ENCODE peak calls at places on chromosomes 3 and 15, in four cellular contexts. One of them, this sample, is unnamed.

GRCh38 chr3:52029053-52029452 is 27.3 kb downstream of the DUSP7 start:
- DNase-seq in GM12865: no peak
- DNase-seq in fibroblast of lung: no peak
- DNase-seq in pancreas: no peak
- DNase-seq in this sample: no peak

GRCh38 chr15:101694261-101694660 is 30.0 kb downstream of the TARS3 start:
- DNase-seq in fibroblast of lung: no peak
- DNase-seq in pancreas: no peak
- DNase-seq in GM12865: no peak
- DNase-seq in this sample: no peak

GRCh38 chr15:49415171-49415570 is 7.9 kb upstream of the FGF7 start:
- DNase-seq in fibroblast of lung: peak
- DNase-seq in GM12865: no peak
- DNase-seq in pancreas: no peak
- DNase-seq in this sample: no peak

GRCh38 chr15:71572452-71573053 is 237.8 kb upstream of the NR2E3 start:
- DNase-seq in pancreas: peak
- DNase-seq in GM12865: no peak
- DNase-seq in fibroblast of lung: peak
- DNase-seq in this sample: no peak

GRCh38 chr15:60612400-60613048 is 133.6 kb upstream of the ICE2 start:
- DNase-seq in GM12865: no peak
- DNase-seq in pancreas: no peak
- DNase-seq in fibroblast of lung: no peak
- DNase-seq in this sample: no peak

GRCh38 chr15:95522533-95522932 is 808.0 kb upstream of the NR2F2 start:
- DNase-seq in fibroblast of lung: peak
- DNase-seq in pancreas: no peak
- DNase-seq in GM12865: no peak
- DNase-seq in this sample: no peak

GRCh38 chr3:36907911-36908646 is 36.8 kb downstream of the TRANK1 start:
- DNase-seq in pancreas: peak
- DNase-seq in fibroblast of lung: peak
- DNase-seq in GM12865: peak
- DNase-seq in this sample: no peak

GRCh38 chr3:4729061-4729973 is 236.2 kb downstream of the ITPR1 start:
- DNase-seq in pancreas: peak
- DNase-seq in GM12865: no peak
- DNase-seq in fibroblast of lung: no peak
- DNase-seq in this sample: no peak

GRCh38 chr3:177899275-177900067 is 636.8 kb upstream of the KCNMB2 start:
- DNase-seq in pancreas: no peak
- DNase-seq in fibroblast of lung: no peak
- DNase-seq in GM12865: peak
- DNase-seq in this sample: no peak

GRCh38 chr3:16512435-16513140 is 911 bp downstream of the RFTN1 start:
- DNase-seq in fibroblast of lung: no peak
- DNase-seq in pancreas: no peak
- DNase-seq in GM12865: peak
- DNase-seq in this sample: no peak

GRCh38 chr15:39819449-39820016 is 36.9 kb upstream of the FSIP1 start:
- DNase-seq in pancreas: no peak
- DNase-seq in GM12865: no peak
- DNase-seq in fibroblast of lung: no peak
- DNase-seq in this sample: no peak

GRCh38 chr3:165643433-165643824 is 193.8 kb downstream of the BCHE start:
- DNase-seq in fibroblast of lung: peak
- DNase-seq in pancreas: no peak
- DNase-seq in GM12865: no peak
- DNase-seq in this sample: no peak

GRCh38 chr3:104564045-104564643 is 802.6 kb upstream of the ALCAM start:
- DNase-seq in fibroblast of lung: peak
- DNase-seq in pancreas: no peak
- DNase-seq in GM12865: peak
- DNase-seq in this sample: peak

GRCh38 chr3:105526349-105527111 is 159.8 kb downstream of the ALCAM start:
- DNase-seq in pancreas: no peak
- DNase-seq in GM12865: no peak
- DNase-seq in fibroblast of lung: peak
- DNase-seq in this sample: no peak

GRCh38 chr15:63146684-63147083 is 10.6 kb downstream of the RPS27L start:
- DNase-seq in pancreas: no peak
- DNase-seq in GM12865: no peak
- DNase-seq in fibroblast of lung: peak
- DNase-seq in this sample: no peak

GRCh38 chr3:46228259-46229222 is 13.7 kb upstream of the CCR3 start:
- DNase-seq in GM12865: no peak
- DNase-seq in pancreas: no peak
- DNase-seq in fibroblast of lung: peak
- DNase-seq in this sample: peak

GRCh38 chr15:88992216-88992615 is 79.0 kb upstream of the MFGE8 start:
- DNase-seq in fibroblast of lung: no peak
- DNase-seq in pancreas: no peak
- DNase-seq in GM12865: no peak
- DNase-seq in this sample: no peak

GRCh38 chr15:77027697-77028450 is 32.9 kb downstream of the PSTPIP1 start:
- DNase-seq in pancreas: peak
- DNase-seq in GM12865: no peak
- DNase-seq in fibroblast of lung: no peak
- DNase-seq in this sample: no peak

GRCh38 chr3:105686324-105686897 is 182.4 kb downstream of the CBLB start:
- DNase-seq in GM12865: peak
- DNase-seq in fibroblast of lung: peak
- DNase-seq in pancreas: no peak
- DNase-seq in this sample: no peak

GRCh38 chr3:124799676-124800075 is 69.4 kb downstream of the UMPS start:
- DNase-seq in GM12865: no peak
- DNase-seq in pancreas: no peak
- DNase-seq in fibroblast of lung: no peak
- DNase-seq in this sample: no peak

GRCh38 chr3:64656544-64656943 is 31.3 kb downstream of the ADAMTS9 start:
- DNase-seq in fibroblast of lung: no peak
- DNase-seq in pancreas: no peak
- DNase-seq in GM12865: no peak
- DNase-seq in this sample: no peak

GRCh38 chr15:63522143-63522531 is 17.7 kb downstream of the USP3 start:
- DNase-seq in fibroblast of lung: no peak
- DNase-seq in pancreas: no peak
- DNase-seq in GM12865: no peak
- DNase-seq in this sample: no peak

GRCh38 chr15:75720297-75720696 is 7.6 kb upstream of the CSPG4 start:
- DNase-seq in pancreas: no peak
- DNase-seq in fibroblast of lung: no peak
- DNase-seq in GM12865: no peak
- DNase-seq in this sample: no peak

GRCh38 chr15:69794643-69795461 is 302.9 kb downstream of the TLE3 start:
- DNase-seq in GM12865: no peak
- DNase-seq in fibroblast of lung: peak
- DNase-seq in pancreas: peak
- DNase-seq in this sample: no peak

GRCh38 chr3:64291345-64291744 is 66.1 kb upstream of the PRICKLE2 start:
- DNase-seq in fibroblast of lung: peak
- DNase-seq in GM12865: no peak
- DNase-seq in pancreas: no peak
- DNase-seq in this sample: peak

GRCh38 chr3:86982883-86983282 is 8.1 kb downstream of the VGLL3 start:
- DNase-seq in GM12865: no peak
- DNase-seq in fibroblast of lung: peak
- DNase-seq in pancreas: no peak
- DNase-seq in this sample: no peak

GRCh38 chr3:39166932-39167532 is 13.6 kb upstream of the CSRNP1 start:
- DNase-seq in GM12865: no peak
- DNase-seq in pancreas: peak
- DNase-seq in fibroblast of lung: peak
- DNase-seq in this sample: no peak

GRCh38 chr15:65192016-65192415 is 6.9 kb upstream of the CLPX start:
- DNase-seq in fibroblast of lung: peak
- DNase-seq in pancreas: no peak
- DNase-seq in GM12865: peak
- DNase-seq in this sample: no peak

GRCh38 chr3:165837801-165838200 is 578 bp upstream of the BCHE start:
- DNase-seq in pancreas: no peak
- DNase-seq in GM12865: no peak
- DNase-seq in fibroblast of lung: no peak
- DNase-seq in this sample: no peak

GRCh38 chr3:3101660-3102458 is 8.3 kb downstream of the IL5RA start:
- DNase-seq in GM12865: peak
- DNase-seq in fibroblast of lung: no peak
- DNase-seq in pancreas: no peak
- DNase-seq in this sample: no peak
- H3K4me3 ChIP-seq in GM12865: no peak
- H3K4me3 ChIP-seq in fibroblast of lung: no peak
- H3K4me3 ChIP-seq in pancreas: no peak
- H3K4me3 ChIP-seq in this sample: no peak

DNA sequence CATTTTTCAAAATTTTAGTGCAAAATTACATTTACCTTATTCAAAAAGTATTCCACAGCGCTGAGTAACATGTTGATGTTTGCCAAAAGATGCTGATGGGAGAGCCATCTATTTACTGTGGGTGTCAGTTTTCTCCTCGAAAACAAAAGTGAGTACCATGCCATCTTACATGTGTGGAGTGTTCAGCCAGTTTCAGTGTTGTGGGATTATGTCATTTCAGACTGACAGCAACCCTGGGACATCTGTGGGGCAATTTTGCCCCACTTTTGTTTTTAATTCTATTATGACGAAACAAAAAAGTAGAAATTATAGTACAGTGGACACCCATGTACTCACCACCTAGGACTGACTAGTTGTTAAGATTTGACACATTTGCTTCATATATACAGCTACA is 19.6 kb downstream of the SLCO3A1 start:
- DNase-seq in fibroblast of lung: no peak
- DNase-seq in GM12865: no peak
- DNase-seq in pancreas: no peak
- DNase-seq in this sample: no peak
- H3K4me3 ChIP-seq in fibroblast of lung: no peak
- H3K4me3 ChIP-seq in GM12865: no peak
- H3K4me3 ChIP-seq in pancreas: no peak
- H3K4me3 ChIP-seq in this sample: no peak

GRCh38 chr3:29335438-29335837 is 54.6 kb downstream of the RBMS3 start:
- DNase-seq in GM12865: no peak
- DNase-seq in pancreas: peak
- DNase-seq in fibroblast of lung: peak
- DNase-seq in this sample: peak
- H3K4me3 ChIP-seq in GM12865: no peak
- H3K4me3 ChIP-seq in pancreas: no peak
- H3K4me3 ChIP-seq in fibroblast of lung: peak
- H3K4me3 ChIP-seq in this sample: peak

DNA sequence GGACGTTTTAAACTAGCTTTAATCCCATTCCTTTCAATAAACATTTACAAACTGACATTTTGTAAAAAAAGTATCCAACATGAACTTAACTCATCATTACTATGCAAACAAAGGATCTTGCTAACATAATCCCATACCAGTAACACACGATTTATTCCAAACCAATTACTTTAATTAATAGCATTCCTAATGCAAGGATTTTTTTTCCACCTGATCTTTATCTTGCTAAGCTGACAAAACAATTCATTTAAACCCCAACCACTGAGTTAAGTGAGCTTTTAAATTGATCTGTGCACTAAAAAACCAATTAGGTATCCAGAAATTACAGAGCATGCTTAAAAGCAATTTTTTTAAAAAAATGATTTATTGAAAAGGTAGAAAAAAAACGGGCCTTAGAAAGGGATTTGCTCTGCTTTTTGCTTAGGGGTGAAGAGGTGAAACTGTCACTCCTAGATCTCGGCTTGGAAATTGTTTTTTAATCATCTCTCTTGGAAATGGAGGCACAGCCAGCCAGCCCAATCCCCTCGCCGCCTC is 1.2 kb downstream of the SH3BP5 start:
- DNase-seq in fibroblast of lung: no peak
- DNase-seq in pancreas: no peak
- DNase-seq in GM12865: no peak
- DNase-seq in this sample: no peak
- H3K4me3 ChIP-seq in fibroblast of lung: peak
- H3K4me3 ChIP-seq in pancreas: peak
- H3K4me3 ChIP-seq in GM12865: peak
- H3K4me3 ChIP-seq in this sample: peak

GRCh38 chr3:184332370-184333090 is 4.9 kb upstream of the FAM131A start:
- DNase-seq in pancreas: no peak
- DNase-seq in GM12865: no peak
- DNase-seq in fibroblast of lung: peak
- DNase-seq in this sample: no peak
- H3K4me3 ChIP-seq in pancreas: no peak
- H3K4me3 ChIP-seq in GM12865: no peak
- H3K4me3 ChIP-seq in fibroblast of lung: no peak
- H3K4me3 ChIP-seq in this sample: no peak

GRCh38 chr15:33722005-33722672 is 246.2 kb upstream of the CHRM5 start:
- DNase-seq in pancreas: no peak
- DNase-seq in GM12865: peak
- DNase-seq in fibroblast of lung: peak
- DNase-seq in this sample: peak
- H3K4me3 ChIP-seq in pancreas: no peak
- H3K4me3 ChIP-seq in GM12865: no peak
- H3K4me3 ChIP-seq in fibroblast of lung: no peak
- H3K4me3 ChIP-seq in this sample: no peak

DNA sequence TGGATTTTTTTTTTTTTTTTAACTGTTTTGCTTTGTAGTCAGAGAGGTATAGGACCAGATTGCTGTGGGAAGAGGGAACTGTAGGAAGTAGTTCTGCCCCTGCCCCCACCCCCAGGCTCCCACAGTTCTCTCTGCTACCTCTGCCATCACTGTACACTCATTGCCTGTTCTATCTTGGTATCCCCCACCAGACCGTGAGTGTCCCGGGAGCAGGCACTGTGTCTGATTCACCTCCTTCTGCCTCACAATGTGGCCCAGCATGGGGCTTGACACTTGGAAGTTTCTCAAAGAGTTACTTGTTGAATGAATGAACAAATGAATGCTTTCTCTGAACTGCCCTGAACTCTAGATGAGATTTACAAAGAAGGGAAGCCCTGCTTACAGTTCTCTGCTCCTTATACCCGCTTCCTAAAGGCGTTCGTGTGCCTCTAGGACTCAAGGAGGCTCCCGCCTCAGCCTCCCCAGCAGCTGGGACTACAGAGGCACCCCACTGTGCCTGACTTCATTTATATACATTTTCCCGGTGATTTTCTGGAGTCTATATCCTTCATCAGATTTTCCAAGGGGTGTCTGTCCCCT is 27.1 kb upstream of the PIK3CB start:
- DNase-seq in fibroblast of lung: peak
- DNase-seq in GM12865: no peak
- DNase-seq in pancreas: no peak
- DNase-seq in this sample: no peak
- H3K4me3 ChIP-seq in fibroblast of lung: no peak
- H3K4me3 ChIP-seq in GM12865: no peak
- H3K4me3 ChIP-seq in pancreas: no peak
- H3K4me3 ChIP-seq in this sample: no peak